ENCODE peak calls at places on chromosomes 3 and 15, in five cellular contexts. P is endodermal cell, W is mucosa of descending colon, G is BE2C, M is AG04450. Q is an unnamed sample.

GRCh38 chr3:41060106-41060505 is 139.2 kb upstream of the CTNNB1 start:
- DNase-seq in P (no peak), W (no peak), G (no peak), M (no peak), Q (no peak)

GRCh38 chr3:98022978-98023820 is 11.9 kb downstream of the GABRR3 start:
- DNase-seq in P (peak), W (peak), G (peak), M (peak), Q (peak)

GRCh38 chr15:83365370-83365938 is 81.0 kb upstream of the BNC1 start:
- DNase-seq in P (peak), W (no peak), G (peak), M (no peak), Q (peak)

GRCh38 chr15:79849789-79850188 is 47.0 kb downstream of the MTHFS start:
- DNase-seq in P (peak), W (peak), G (peak), M (no peak), Q (no peak)

GRCh38 chr15:23039917-23040281 is 530 bp upstream of the TUBGCP5 start:
- DNase-seq in P (no peak), W (no peak), G (no peak), M (no peak), Q (no peak)

GRCh38 chr15:41966920-41967465 is 5.4 kb downstream of the EHD4 start:
- DNase-seq in P (peak), W (no peak), G (no peak), M (no peak), Q (no peak)

GRCh38 chr15:22959451-22960101 is 20.6 kb downstream of the CYFIP1 start:
- DNase-seq in P (no peak), W (no peak), G (no peak), M (no peak), Q (no peak)

GRCh38 chr15:82100116-82100795 is 54.4 kb upstream of the MEX3B start:
- DNase-seq in P (no peak), W (no peak), G (no peak), M (no peak), Q (no peak)

DNA sequence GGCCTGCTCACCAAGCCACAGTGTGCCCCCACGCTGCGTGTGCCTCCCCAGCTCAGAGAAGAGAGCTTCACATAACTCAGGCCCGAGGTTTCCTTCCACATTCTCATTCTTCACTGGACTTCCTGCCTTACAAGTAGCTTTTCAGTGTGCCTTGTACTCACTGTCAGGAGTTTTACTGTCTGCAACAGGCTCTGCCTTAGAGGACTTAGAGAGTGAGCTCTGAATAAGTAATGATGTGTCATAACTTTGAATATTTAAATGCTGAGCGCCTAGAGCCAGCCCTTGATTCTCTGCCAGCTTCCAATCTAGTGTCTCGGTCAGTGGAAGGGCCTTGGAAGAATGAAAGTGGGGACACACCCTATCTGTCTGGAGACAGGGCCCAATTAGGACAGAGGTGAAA is 41.8 kb downstream of the ITGB5 start:
- DNase-seq in P (no peak), W (peak), G (no peak), M (no peak), Q (peak)
- H3K4me3 ChIP-seq in P (no peak), W (no peak), G (no peak), M (no peak), Q (no peak)

GRCh38 chr3:29152379-29152778 is 128.5 kb upstream of the RBMS3 start:
- DNase-seq in P (peak), W (no peak), G (peak), M (no peak), Q (no peak)
- TF ChIP-seq CTCF in P (peak), W (no peak), G (peak), M (no peak), Q (no peak)

GRCh38 chr15:39429898-39430357 is 151.0 kb upstream of the THBS1 start:
- DNase-seq in P (no peak), W (no peak), G (no peak), M (peak), Q (peak)

GRCh38 chr15:39431371-39431770 is 149.5 kb upstream of the THBS1 start:
- DNase-seq in P (no peak), W (no peak), G (no peak), M (no peak), Q (no peak)

GRCh38 chr15:39427705-39428104 is 153.2 kb upstream of the THBS1 start:
- DNase-seq in P (no peak), W (no peak), G (no peak), M (no peak), Q (no peak)

GRCh38 chr15:39430389-39430788 is 150.5 kb upstream of the THBS1 start:
- DNase-seq in P (no peak), W (no peak), G (no peak), M (no peak), Q (no peak)

DNA sequence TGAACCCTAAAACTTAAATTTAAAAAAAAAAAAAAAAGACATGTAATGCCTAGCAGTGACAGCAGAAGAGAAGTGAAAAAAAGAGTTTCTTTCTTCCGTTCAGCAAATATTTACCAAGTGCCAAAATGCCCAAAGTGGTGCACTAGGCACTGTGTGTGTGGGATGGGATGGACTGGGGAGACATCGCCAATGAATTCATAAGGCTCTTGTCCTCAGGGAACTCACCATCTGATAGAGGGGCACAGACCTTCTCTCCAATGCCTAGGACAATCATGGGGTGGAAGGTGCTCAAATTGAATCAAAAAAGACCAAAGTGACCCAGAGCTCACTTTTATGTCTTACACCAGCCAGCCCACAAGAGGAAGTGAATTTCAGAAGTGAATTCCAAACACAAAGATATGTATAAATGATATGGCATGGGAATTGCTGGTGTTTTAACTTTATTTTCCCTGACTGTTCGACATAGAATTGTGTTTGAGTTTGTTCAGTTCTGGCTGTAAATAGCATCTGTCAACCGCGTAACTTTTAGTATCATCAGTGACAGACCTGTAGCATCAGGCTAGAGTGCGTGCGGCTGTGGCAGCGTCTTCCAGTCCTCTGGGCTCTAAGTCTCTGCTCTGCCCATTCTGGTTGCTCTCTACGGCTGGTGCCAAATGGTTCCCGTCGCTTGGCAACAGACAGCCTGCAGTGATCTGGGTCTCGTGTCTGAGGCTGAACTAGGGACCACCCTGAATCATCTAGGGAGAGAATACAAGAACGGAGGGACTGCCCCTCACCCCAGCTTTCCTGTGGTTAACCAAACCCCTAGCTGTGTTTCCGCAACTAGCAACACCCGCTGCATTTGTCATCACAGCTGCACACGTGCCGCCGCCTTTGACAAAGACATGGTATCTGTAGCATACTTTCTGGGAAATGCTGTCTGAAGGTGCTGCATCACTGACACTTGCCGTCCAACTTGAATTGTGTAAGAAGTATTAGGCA is 154.0 kb upstream of the THBS1 start:
- DNase-seq in P (no peak), W (peak), G (no peak), M (no peak), Q (peak)
- H3K4me3 ChIP-seq in P (no peak), W (no peak), G (no peak), M (peak), Q (no peak)

DNA sequence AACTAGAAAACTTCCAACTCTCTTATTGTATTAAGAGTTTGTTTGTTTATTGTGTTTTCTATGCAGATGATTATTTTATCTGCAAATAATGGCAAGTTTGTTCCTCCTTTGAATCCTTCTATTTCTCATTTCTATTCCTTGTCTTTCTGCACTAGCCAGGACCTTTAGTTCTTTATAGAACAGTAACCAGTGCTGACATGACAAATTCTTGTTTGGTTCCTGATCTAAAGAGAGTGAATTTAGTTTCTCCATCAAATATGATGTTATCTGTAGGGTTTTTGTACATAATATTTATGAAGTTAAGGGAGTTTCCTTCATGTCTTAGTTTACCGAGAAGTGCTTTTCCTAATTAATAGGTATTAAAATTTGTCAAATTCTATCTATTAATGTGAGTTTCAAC is 100.8 kb upstream of the STRIT1 start:
- DNase-seq in P (no peak), W (no peak), G (no peak), M (no peak), Q (no peak)
- TF ChIP-seq CTCF in P (no peak), W (no peak), G (no peak), M (no peak), Q (no peak)

Q was measured in AG09309.